ENCODE peak calls at places on chromosomes 6 and 20, in ten cellular contexts. D, Z, S, L, N, J, K, T, V and M are unnamed samples.
A peak's percentile ranks its signal among the peaks of the same experiment; 100 is the strongest.

GRCh38 chr6:106051241-106051640 is 34.9 kb upstream of the PRDM1 start:
- DNase-seq in D (no peak), Z (no peak), S (no peak), L (no peak), N (no peak), J (no peak), K (no peak), T (no peak), V (no peak), M (no peak)

GRCh38 chr6:163667372-163668060 is 253.0 kb downstream of the QKI start:
- DNase-seq in D (peak; percentile 30), Z (no peak), S (peak; percentile 36), L (peak; percentile 74), N (no peak), J (no peak), K (peak; percentile 61), T (no peak), V (peak; percentile 24), M (peak; percentile 38)

GRCh38 chr20:58293453-58293852 is 16.1 kb upstream of the RAB22A start:
- DNase-seq in D (peak; percentile 30), Z (no peak), S (no peak), L (no peak), N (no peak), J (no peak), K (peak; percentile 22), T (no peak), V (no peak), M (no peak)

GRCh38 chr20:1939270-1939595 is 44.0 kb downstream of the SIRPA start:
- DNase-seq in D (no peak), Z (peak; percentile 69), S (no peak), L (no peak), N (no peak), J (no peak), K (no peak), T (no peak), V (no peak), M (no peak)

GRCh38 chr6:127460465-127460864 is 1.3 kb upstream of the KIAA0408 start:
- DNase-seq in D (no peak), Z (no peak), S (no peak), L (no peak), N (no peak), J (no peak), K (no peak), T (no peak), V (no peak), M (no peak)

GRCh38 chr6:12012231-12012565 is at the start of gene HIVEP1:
- DNase-seq in D (peak; percentile 48), Z (no peak), S (no peak), L (peak; percentile 71), N (peak; percentile 29), J (peak; percentile 31), K (peak; percentile 25), T (peak; percentile 70), V (peak; percentile 40), M (no peak)

GRCh38 chr6:76694779-76695178 is 622.3 kb upstream of the IMPG1 start:
- DNase-seq in D (no peak), Z (no peak), S (no peak), L (no peak), N (no peak), J (no peak), K (no peak), T (no peak), V (no peak), M (no peak)

GRCh38 chr6:123333000-123333756 is 303.6 kb downstream of the TRDN start:
- DNase-seq in D (no peak), Z (no peak), S (no peak), L (no peak), N (no peak), J (no peak), K (no peak), T (no peak), V (no peak), M (no peak)

GRCh38 chr20:3084283-3084985 is at the start of gene AVP:
- DNase-seq in D (no peak), Z (no peak), S (no peak), L (no peak), N (no peak), J (no peak), K (no peak), T (peak; percentile 40), V (no peak), M (no peak)

DNA sequence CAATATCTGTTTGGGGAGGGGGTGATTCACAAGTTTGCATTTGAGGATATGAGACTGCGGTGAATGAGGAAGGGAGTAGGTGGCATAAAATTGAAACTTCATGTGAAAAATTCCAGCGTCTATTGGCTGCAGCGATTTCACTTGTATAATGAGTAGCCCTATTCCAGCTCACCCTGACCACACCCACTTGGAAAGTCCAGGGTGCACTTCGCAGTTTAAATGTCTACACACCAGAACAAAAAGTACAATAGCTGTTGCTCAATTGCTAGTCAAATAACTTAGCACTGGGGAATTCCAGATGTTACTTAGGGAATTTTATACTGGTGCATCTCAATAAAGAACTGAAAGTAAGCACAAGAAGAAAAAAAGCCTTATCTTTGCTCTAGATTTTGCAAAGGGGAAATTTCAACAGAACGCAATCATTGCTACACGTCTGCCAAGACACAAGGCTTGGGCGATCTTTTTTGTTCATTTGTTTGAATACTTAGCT is 6.3 kb downstream of the TNFAIP3 start:
- DNase-seq in D (peak; percentile 85), Z (peak; percentile 73), S (peak; percentile 84), L (peak; percentile 93), N (peak; percentile 89), J (peak; percentile 78), K (peak; percentile 49), T (no peak), V (peak; percentile 85), M (peak; percentile 86)
- H3K27ac ChIP-seq in D (peak overlapping the region; percentile 28), Z (peak overlapping the region; percentile 48), S (no peak overlapping the region), L (peak overlapping the region; percentile 67), N (peak overlapping the region; percentile 10), J (peak overlapping the region; percentile 94), K (no peak overlapping the region), T (peak overlapping the region; percentile 47), V (peak overlapping the region; percentile 54), M (peak overlapping the region; percentile 97)

DNA sequence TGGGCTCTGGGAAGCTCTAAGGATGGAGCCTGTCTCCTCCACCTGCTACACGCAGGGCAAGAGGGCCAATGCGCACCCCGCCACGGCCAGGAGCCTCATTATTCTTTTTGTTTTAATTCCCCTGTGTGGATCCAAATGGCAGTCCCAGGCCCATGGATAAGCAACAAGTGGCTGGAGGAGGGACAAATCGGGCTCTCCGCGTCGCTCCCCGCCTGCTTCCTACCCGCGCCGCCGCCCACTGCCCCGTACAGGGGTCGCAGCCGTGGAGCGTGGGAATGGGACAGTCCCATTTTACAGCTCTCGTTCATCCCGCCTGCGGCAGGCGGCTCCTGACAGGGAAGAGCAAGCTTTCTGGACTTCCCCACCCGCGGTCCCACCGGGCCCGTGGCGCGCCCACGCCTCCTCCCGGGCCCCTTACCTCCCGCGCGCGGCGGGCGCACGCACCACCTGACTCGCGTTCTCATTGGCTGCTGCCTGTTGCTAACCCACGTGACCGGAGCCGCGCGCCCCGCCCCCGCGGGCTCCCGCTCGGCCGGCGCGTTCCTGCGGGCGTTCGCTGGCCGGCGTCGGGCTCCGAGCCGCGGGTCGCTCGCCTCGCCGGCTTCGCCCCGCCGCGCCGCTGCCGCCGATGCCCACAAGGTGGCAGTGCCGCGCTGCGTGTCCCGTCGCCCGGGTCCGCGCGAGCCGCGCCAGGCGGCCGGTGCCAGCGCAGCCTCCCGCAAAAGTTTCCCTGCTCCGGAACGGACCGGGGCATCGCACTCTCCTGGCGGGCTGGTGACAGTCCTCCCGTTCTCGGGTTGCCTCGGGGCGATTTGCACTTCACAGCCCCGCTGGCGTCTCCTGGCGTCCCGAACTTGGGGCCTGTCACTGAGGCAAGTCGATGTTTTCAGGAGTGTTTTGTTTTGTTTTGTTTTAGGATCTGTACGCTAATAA is 93.4 kb downstream of the CD83 start:
- DNase-seq in D (peak; percentile 96), Z (peak; percentile 95), S (peak; percentile 97), L (peak; percentile 96), N (peak; percentile 93), J (peak; percentile 96), K (peak; percentile 96), T (peak; percentile 97), V (peak; percentile 87), M (peak; percentile 96)
- TF ChIP-seq POLR2A in D (peak; percentile 75), Z (peak; percentile 42), S (no peak), L (no peak), N (peak; percentile 21), J (no peak), K (no peak), T (peak; percentile 65), V (peak; percentile 61), M (peak; percentile 70)

GRCh38 chr6:27922949-27923348 is 10.8 kb upstream of the OR2B2 start:
- DNase-seq in D (no peak), Z (no peak), S (no peak), L (no peak), N (no peak), J (no peak), K (no peak), T (no peak), V (no peak), M (no peak)
- H3K27ac ChIP-seq in D (no peak overlapping the region), Z (no peak overlapping the region), S (no peak overlapping the region), L (no peak overlapping the region), N (no peak overlapping the region), J (no peak overlapping the region), K (no peak overlapping the region), T (no peak overlapping the region), V (no peak overlapping the region), M (no peak overlapping the region)

DNA sequence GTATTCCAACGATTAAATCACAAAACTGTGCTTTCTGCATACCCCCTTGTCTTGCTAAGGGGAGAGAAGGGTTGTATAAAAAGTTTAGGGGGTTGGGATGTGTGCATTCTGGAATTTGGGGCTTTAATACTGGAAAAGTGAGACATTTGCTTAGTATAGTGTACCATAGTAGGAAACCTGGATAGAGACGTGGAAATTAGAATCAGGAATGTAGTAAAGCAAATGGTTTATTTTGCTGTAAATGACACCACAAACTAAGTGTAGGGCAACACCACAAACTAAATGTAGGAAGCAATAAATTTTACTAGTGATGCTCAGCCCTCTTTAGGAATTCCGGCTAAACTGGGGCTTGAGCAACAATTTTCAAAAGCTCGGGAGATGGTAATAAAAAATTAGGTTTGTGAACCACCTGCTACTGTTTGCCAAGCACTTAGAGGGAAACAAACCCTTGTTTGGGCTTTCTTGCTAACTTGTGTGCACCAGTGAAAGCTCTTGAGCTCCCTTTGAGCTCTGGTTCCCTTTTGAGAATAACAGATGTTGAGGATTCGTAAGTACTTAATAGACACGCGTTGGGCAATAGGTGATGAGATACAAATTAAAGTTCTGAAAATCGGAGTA is 13.8 kb downstream of the BRD2 start:
- DNase-seq in D (no peak), Z (no peak), S (no peak), L (no peak), N (no peak), J (no peak), K (no peak), T (no peak), V (no peak), M (no peak)
- TF ChIP-seq POLR2A in D (no peak), Z (no peak), S (no peak), L (no peak), N (no peak), J (no peak), K (no peak), T (no peak), V (no peak), M (no peak)

DNA sequence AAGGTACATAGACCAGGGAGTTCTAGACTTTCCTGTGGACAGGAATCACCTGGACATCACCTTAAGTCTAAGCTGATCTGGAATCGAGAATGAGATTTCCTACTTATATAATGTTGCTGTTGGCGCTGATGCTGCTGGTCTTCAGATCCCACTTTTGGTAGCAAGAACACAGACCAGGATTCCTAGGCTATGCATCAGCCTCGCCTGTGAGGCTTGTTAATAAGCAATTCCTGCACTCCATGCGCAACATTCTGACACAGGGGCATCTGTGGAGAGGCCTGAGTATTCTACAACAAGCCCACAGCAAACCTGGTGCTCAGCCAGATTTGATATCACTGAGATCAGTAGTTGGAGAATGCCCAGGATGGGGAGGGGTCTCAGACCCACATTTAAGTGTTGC is 52.0 kb upstream of the TRIM26 start:
- DNase-seq in D (no peak), Z (no peak), S (no peak), L (no peak), N (no peak), J (no peak), K (no peak), T (no peak), V (no peak), M (no peak)
- H3K27ac ChIP-seq in D (no peak overlapping the region), Z (no peak overlapping the region), S (no peak overlapping the region), L (no peak overlapping the region), N (no peak overlapping the region), J (no peak overlapping the region), K (no peak overlapping the region), T (no peak overlapping the region), V (no peak overlapping the region), M (no peak overlapping the region)